ENCODE peak calls at places on chromosomes 6 and 20, in five cellular contexts. J, F, N, L and E are unnamed samples.

GRCh38 chr6:69881322-69882151 is 15.2 kb downstream of the COL19A1 start:
- DNase-seq in F (no peak), J (no peak), L (no peak), N (no peak), E (no peak)

GRCh38 chr6:1578293-1578745 is 31.4 kb upstream of the FOXC1 start:
- DNase-seq in J (no peak), N (no peak), F (no peak), L (no peak), E (no peak)

GRCh38 chr6:158014505-158015187 is 33.0 kb downstream of the SYNJ2 start:
- DNase-seq in J (no peak), L (no peak), N (no peak), F (no peak), E (no peak)

GRCh38 chr20:24670981-24671380 is 201.6 kb downstream of the SYNDIG1 start:
- DNase-seq in J (no peak), F (no peak), N (no peak), L (no peak), E (no peak)

GRCh38 chr6:79993911-79994309 is 10.5 kb upstream of the TTK start:
- DNase-seq in N (no peak), F (no peak), J (no peak), L (no peak), E (no peak)

GRCh38 chr6:9523462-9523861 is 891.4 kb downstream of the TFAP2A start:
- DNase-seq in L (no peak), F (no peak), J (peak), N (no peak), E (no peak)

GRCh38 chr6:25446815-25447569 is 167.8 kb downstream of the CARMIL1 start:
- DNase-seq in F (no peak), J (no peak), L (no peak), N (no peak), E (no peak)

GRCh38 chr20:18739785-18740184 is 73.8 kb upstream of the SCP2D1 start:
- DNase-seq in F (no peak), J (peak), L (no peak), N (no peak), E (no peak)

GRCh38 chr6:136647363-136647763 is 97.1 kb upstream of the MAP7 start:
- DNase-seq in J (peak), L (no peak), N (no peak), F (no peak), E (no peak)

GRCh38 chr6:132798820-132799538 is 542 bp upstream of the SLC18B1 start:
- DNase-seq in J (no peak), F (peak), L (peak), N (no peak), E (peak)

GRCh38 chr20:54172856-54173652 is 732 bp downstream of the CYP24A1 start:
- DNase-seq in L (peak), F (peak), N (no peak), J (no peak), E (no peak)

GRCh38 chr6:102114402-102114801 is 720.9 kb downstream of the GRIK2 start:
- DNase-seq in F (peak), J (no peak), L (no peak), N (no peak), E (no peak)